ENCODE peak calls at places on chromosomes 3 and 15, in four cellular contexts. J is cardiac muscle cell; B is adrenal gland; W is CD8-positive, alpha-beta T cell. H is an unnamed sample.

GRCh38 chr15:78739996-78740903 is 71.0 kb downstream of the ADAMTS7 start:
- DNase-seq in J (peak; percentile 38), B (peak; percentile 81), W (no peak), H (peak; percentile 67)

GRCh38 chr3:46483799-46484198 is 14.0 kb upstream of the RTP3 start:
- DNase-seq in J (no peak), B (no peak), W (no peak), H (no peak)

GRCh38 chr3:72036899-72037298 is 252.0 kb upstream of the PROK2 start:
- DNase-seq in J (peak; percentile 87), B (no peak), W (no peak), H (no peak)

GRCh38 chr3:134350861-134351311 is 23.4 kb downstream of the AMOTL2 start:
- DNase-seq in J (no peak), B (no peak), W (no peak), H (peak; percentile 76)

GRCh38 chr3:119236756-119237155 is 3.9 kb downstream of the B4GALT4 start:
- DNase-seq in J (no peak), B (peak; percentile 13), W (no peak), H (no peak)

GRCh38 chr15:40291088-40291574 is 8.3 kb upstream of the ANKRD63 start:
- DNase-seq in J (peak; percentile 68), B (peak; percentile 59), W (no peak), H (peak; percentile 71)

GRCh38 chr3:124347418-124347817 is 355.5 kb upstream of the ROPN1 start:
- DNase-seq in J (no peak), B (no peak), W (no peak), H (no peak)

GRCh38 chr3:97742036-97742435 is 22.5 kb upstream of the ARL6 start:
- DNase-seq in J (no peak), B (no peak), W (no peak), H (no peak)

GRCh38 chr15:70436428-70436827 is 326.9 kb downstream of the UACA start:
- DNase-seq in J (no peak), B (no peak), W (no peak), H (no peak)

GRCh38 chr3:43523454-43524053 is 98.3 kb downstream of the ANO10 start:
- DNase-seq in J (no peak), B (no peak), W (no peak), H (no peak)

GRCh38 chr3:106299300-106300098 is 430.7 kb upstream of the CBLB start:
- DNase-seq in J (peak; percentile 46), B (no peak), W (no peak), H (no peak)

GRCh38 chr3:188449421-188449820 is 295.5 kb downstream of the LPP start:
- DNase-seq in J (no peak), B (no peak), W (no peak), H (no peak)

GRCh38 chr3:194691481-194692281 is 6.0 kb downstream of the FAM43A start:
- DNase-seq in J (no peak), B (no peak), W (no peak), H (no peak)

GRCh38 chr3:42120866-42121265 is 29.7 kb downstream of the TRAK1 start:
- DNase-seq in J (no peak), B (no peak), W (no peak), H (no peak)

GRCh38 chr3:16251316-16252085 is 13.2 kb downstream of the DPH3 start:
- DNase-seq in J (no peak), B (no peak), W (no peak), H (no peak)

GRCh38 chr3:101762041-101762646 is 16.9 kb upstream of the NXPE3 start:
- DNase-seq in J (no peak), B (no peak), W (no peak), H (no peak)

GRCh38 chr3:52568066-52568465 is 31.7 kb downstream of the UQCC5 start:
- DNase-seq in J (no peak), B (no peak), W (no peak), H (no peak)

GRCh38 chr15:64865998-64866520 is 24.3 kb downstream of the PLEKHO2 start:
- DNase-seq in J (peak; percentile 32), B (peak; percentile 62), W (no peak), H (no peak)

GRCh38 chr15:90710436-90710835 is 6.7 kb upstream of the BLM start:
- DNase-seq in J (peak; percentile 20), B (no peak), W (no peak), H (no peak)

GRCh38 chr15:31482122-31482922 is 155.7 kb downstream of the KLF13 start:
- DNase-seq in J (no peak), B (no peak), W (no peak), H (no peak)

GRCh38 chr15:100340721-100341661 is 784 bp downstream of the ADAMTS17 start:
- DNase-seq in J (no peak), B (no peak), W (no peak), H (peak; percentile 37)

GRCh38 chr15:80854104-80854503 is 74.9 kb downstream of the CEMIP start:
- DNase-seq in J (peak; percentile 19), B (no peak), W (no peak), H (no peak)

DNA sequence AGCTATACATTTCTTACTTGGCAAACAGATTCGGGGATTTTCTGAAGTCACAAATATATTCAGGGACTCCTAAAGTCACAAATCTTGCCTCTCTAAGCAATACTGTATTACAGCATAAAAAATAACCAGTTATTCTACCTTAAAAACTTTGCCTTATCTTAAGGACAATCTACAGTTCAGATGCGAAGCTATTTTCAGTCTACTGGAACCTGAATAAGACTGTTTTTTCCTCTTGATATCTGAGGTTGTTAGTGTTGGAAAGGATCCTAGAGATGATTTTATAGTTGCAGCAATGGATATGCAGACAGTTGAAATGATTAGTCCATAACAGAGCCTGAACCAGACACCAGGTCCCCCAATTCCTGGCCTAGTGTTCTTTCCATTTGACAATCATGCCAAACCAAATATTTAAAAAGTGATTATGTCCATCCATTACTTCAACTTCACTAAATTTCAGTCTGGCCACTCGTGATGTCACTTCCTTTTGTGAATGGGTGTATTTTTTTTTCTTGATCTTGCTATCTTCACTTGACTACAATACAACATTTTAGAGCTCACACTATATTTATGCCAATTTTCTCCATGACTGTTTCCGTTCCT is 1.8 kb downstream of the HDGFL3 start:
- DNase-seq in J (peak; percentile 74), B (peak; percentile 21), W (no peak), H (no peak)
- H3K4me3 ChIP-seq in J (peak overlapping the region; percentile 91), B (no peak overlapping the region), W (no peak overlapping the region), H (no peak overlapping the region)

GRCh38 chr3:73521936-73522335 is 102.8 kb downstream of the PDZRN3 start:
- DNase-seq in J (no peak), B (no peak), W (no peak), H (peak; percentile 54)
- H3K27ac ChIP-seq in J (no peak overlapping the region), B (no peak overlapping the region), W (no peak overlapping the region), H (no peak overlapping the region)

DNA sequence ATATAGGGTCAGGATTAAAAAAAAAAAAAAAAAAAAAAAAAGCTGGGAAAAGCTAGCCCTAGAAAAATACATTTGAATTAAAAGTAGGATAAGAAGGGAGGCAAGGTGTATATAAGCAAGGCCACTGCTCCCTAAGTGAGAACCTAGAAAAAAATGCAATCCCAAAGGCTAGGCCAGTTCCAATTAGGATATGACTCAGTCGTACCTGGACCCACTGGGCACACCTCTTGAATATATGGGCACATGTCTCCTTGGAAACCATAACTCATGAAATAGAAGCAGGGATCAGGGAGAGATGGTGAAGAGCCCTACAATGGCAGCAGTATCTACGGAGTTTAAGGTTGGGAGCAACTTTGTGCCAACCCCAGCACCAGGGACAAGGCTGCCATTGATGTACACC is 314.1 kb upstream of the IL12A start:
- DNase-seq in J (no peak), B (no peak), W (no peak), H (no peak)
- H3K4me3 ChIP-seq in J (no peak overlapping the region), B (no peak overlapping the region), W (no peak overlapping the region), H (no peak overlapping the region)

DNA sequence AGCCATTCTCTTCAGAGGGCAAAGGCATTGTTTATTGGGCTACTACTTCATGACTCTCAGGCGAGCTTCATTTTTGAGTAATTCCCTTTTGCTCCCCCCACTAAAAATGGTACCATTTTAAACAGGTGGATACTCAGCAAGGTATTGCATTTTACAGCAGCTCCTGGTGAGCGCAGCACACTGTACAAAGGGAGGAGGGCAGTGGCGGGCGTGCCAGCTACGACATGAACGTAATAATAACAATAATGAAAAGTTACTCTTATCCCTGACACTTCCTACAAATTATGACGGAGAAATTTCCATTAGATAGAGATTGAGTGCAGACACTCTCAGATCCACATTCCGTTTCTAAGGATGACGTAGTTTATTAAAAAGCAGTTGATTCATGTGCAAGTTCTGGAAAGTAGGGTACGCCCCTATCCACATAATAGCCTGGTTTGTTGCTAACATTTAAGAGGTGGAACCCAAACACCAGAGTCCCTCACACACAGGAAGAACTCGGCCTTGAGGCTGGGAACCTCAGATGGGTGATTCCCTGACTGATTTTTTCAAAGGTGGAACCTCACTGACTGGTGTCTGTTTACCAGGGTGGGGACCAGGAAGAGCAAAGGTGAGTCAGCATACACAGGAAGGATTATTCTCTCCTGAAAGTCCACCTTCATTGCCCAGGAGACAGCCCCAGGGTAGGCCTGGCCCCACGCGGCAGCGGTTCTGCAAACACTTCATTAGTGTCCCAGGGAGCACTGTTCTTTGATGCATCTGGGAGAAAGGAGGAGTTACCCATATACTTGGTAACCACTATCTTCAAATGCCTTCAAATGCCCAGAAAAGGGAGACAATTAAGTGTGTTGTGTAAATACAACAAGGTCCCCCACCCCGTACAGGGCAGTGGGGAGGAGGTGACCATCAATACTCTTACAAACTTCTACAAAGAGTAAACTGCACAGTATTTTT is 69.9 kb downstream of the LDHAL6B start:
- DNase-seq in J (no peak), B (no peak), W (no peak), H (peak; percentile 92)
- H3K27ac ChIP-seq in J (no peak overlapping the region), B (no peak overlapping the region), W (no peak overlapping the region), H (peak overlapping the region; percentile 88)